ENCODE peak calls at places on chromosomes 16 and 17, in eight cellular contexts. One of them, this sample, is unnamed.
A peak's percentile ranks its signal among the peaks of the same experiment; 100 is the strongest.

GRCh38 chr17:79842136-79842655 is 3.0 kb upstream of the CBX4 start:
- DNase-seq in hepatocyte: no peak
- DNase-seq in OCI-LY7: no peak
- DNase-seq in HCT116: no peak
- DNase-seq in SK-N-SH: no peak
- DNase-seq in PC-3: no peak
- DNase-seq in neural progenitor cell: peak; percentile 41
- DNase-seq in GM23338: peak; percentile 59
- DNase-seq in this sample: no peak

GRCh38 chr17:3835410-3836229 is 10.4 kb downstream of the NCBP3 start:
- DNase-seq in PC-3: no peak
- DNase-seq in GM23338: no peak
- DNase-seq in neural progenitor cell: no peak
- DNase-seq in HCT116: no peak
- DNase-seq in OCI-LY7: no peak
- DNase-seq in hepatocyte: no peak
- DNase-seq in SK-N-SH: no peak
- DNase-seq in this sample: no peak

GRCh38 chr16:27720731-27721547 is 171.0 kb downstream of the KATNIP start:
- DNase-seq in GM23338: no peak
- DNase-seq in HCT116: no peak
- DNase-seq in neural progenitor cell: peak; percentile 38
- DNase-seq in OCI-LY7: no peak
- DNase-seq in SK-N-SH: no peak
- DNase-seq in PC-3: no peak
- DNase-seq in hepatocyte: no peak
- DNase-seq in this sample: no peak

GRCh38 chr16:57635266-57636097 is 7.1 kb downstream of the ADGRG1 start:
- DNase-seq in GM23338: no peak
- DNase-seq in OCI-LY7: no peak
- DNase-seq in hepatocyte: peak; percentile 85
- DNase-seq in PC-3: no peak
- DNase-seq in HCT116: no peak
- DNase-seq in neural progenitor cell: no peak
- DNase-seq in SK-N-SH: no peak
- DNase-seq in this sample: no peak

GRCh38 chr16:25060920-25061319 is 45.8 kb upstream of the ARHGAP17 start:
- DNase-seq in GM23338: no peak
- DNase-seq in neural progenitor cell: no peak
- DNase-seq in hepatocyte: peak; percentile 49
- DNase-seq in OCI-LY7: peak; percentile 85
- DNase-seq in PC-3: no peak
- DNase-seq in HCT116: no peak
- DNase-seq in SK-N-SH: no peak
- DNase-seq in this sample: no peak

GRCh38 chr16:894841-895240 is 75.9 kb downstream of the LMF1 start:
- DNase-seq in neural progenitor cell: no peak
- DNase-seq in SK-N-SH: peak; percentile 59
- DNase-seq in PC-3: no peak
- DNase-seq in hepatocyte: no peak
- DNase-seq in OCI-LY7: no peak
- DNase-seq in HCT116: no peak
- DNase-seq in GM23338: peak; percentile 61
- DNase-seq in this sample: no peak

GRCh38 chr16:70713342-70713741 is 27.5 kb upstream of the MTSS2 start:
- DNase-seq in OCI-LY7: no peak
- DNase-seq in neural progenitor cell: no peak
- DNase-seq in SK-N-SH: no peak
- DNase-seq in GM23338: no peak
- DNase-seq in PC-3: no peak
- DNase-seq in hepatocyte: no peak
- DNase-seq in HCT116: no peak
- DNase-seq in this sample: no peak

GRCh38 chr16:69563605-69564580 is 1.9 kb upstream of the NFAT5 start:
- DNase-seq in hepatocyte: peak; percentile 13
- DNase-seq in neural progenitor cell: peak; percentile 92
- DNase-seq in GM23338: peak; percentile 83
- DNase-seq in OCI-LY7: peak; percentile 71
- DNase-seq in SK-N-SH: no peak
- DNase-seq in PC-3: peak; percentile 15
- DNase-seq in HCT116: no peak
- DNase-seq in this sample: peak; percentile 54

GRCh38 chr17:17723354-17724261 is 42.4 kb downstream of the RAI1 start:
- DNase-seq in PC-3: no peak
- DNase-seq in SK-N-SH: peak; percentile 87
- DNase-seq in neural progenitor cell: peak; percentile 77
- DNase-seq in GM23338: peak; percentile 71
- DNase-seq in HCT116: no peak
- DNase-seq in OCI-LY7: no peak
- DNase-seq in hepatocyte: peak; percentile 85
- DNase-seq in this sample: no peak

GRCh38 chr16:10609410-10609774 is 29.0 kb upstream of the EMP2 start:
- DNase-seq in hepatocyte: no peak
- DNase-seq in SK-N-SH: no peak
- DNase-seq in neural progenitor cell: no peak
- DNase-seq in HCT116: no peak
- DNase-seq in GM23338: no peak
- DNase-seq in PC-3: peak; percentile 6
- DNase-seq in OCI-LY7: no peak
- DNase-seq in this sample: no peak
- TF ChIP-seq CTCF in hepatocyte: no peak
- TF ChIP-seq CTCF in SK-N-SH: no peak
- TF ChIP-seq CTCF in neural progenitor cell: no peak
- TF ChIP-seq CTCF in HCT116: no peak
- TF ChIP-seq CTCF in GM23338: no peak
- TF ChIP-seq CTCF in PC-3: no peak
- TF ChIP-seq CTCF in OCI-LY7: no peak
- TF ChIP-seq CTCF in this sample: no peak

GRCh38 chr16:29977063-29977462 is 3.4 kb downstream of the TAOK2 start:
- DNase-seq in PC-3: no peak
- DNase-seq in hepatocyte: no peak
- DNase-seq in OCI-LY7: no peak
- DNase-seq in SK-N-SH: peak; percentile 3
- DNase-seq in neural progenitor cell: no peak
- DNase-seq in HCT116: no peak
- DNase-seq in GM23338: no peak
- DNase-seq in this sample: no peak
- H3K4me3 ChIP-seq in PC-3: peak overlapping the region; percentile 98
- H3K4me3 ChIP-seq in hepatocyte: no peak overlapping the region
- H3K4me3 ChIP-seq in OCI-LY7: peak overlapping the region; percentile 99
- H3K4me3 ChIP-seq in SK-N-SH: no peak overlapping the region
- H3K4me3 ChIP-seq in neural progenitor cell: no peak overlapping the region
- H3K4me3 ChIP-seq in HCT116: no peak overlapping the region
- H3K4me3 ChIP-seq in GM23338: peak overlapping the region; percentile 98
- H3K4me3 ChIP-seq in this sample: no peak overlapping the region

DNA sequence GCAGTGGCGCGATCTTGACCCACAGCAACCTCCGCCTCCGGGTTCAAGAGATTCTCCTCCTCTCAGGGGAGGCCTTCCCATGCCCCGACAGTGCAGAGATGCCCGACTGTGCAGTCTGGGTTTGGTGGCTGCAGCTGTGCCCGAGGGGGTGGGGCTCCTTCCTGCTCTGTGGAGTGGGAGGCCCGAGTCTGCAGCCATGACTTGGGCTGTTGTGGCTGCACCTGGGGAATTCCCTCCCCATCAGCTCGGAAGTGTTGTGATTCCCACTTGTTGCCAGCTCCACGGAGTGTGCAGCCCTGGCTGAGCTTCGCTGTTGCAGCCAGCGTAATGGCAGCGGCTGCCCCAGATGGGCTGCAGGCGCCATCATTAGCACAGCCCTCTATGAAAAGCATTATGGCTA is 66.4 kb upstream of the SMIM36 start:
- DNase-seq in PC-3: no peak
- DNase-seq in hepatocyte: no peak
- DNase-seq in SK-N-SH: no peak
- DNase-seq in neural progenitor cell: no peak
- DNase-seq in HCT116: no peak
- DNase-seq in OCI-LY7: no peak
- DNase-seq in GM23338: no peak
- DNase-seq in this sample: peak; percentile 40
- TF ChIP-seq EZH2phosphoT487 in PC-3: no peak
- TF ChIP-seq EZH2phosphoT487 in hepatocyte: no peak
- TF ChIP-seq EZH2phosphoT487 in SK-N-SH: no peak
- TF ChIP-seq EZH2phosphoT487 in neural progenitor cell: no peak
- TF ChIP-seq EZH2phosphoT487 in HCT116: no peak
- TF ChIP-seq EZH2phosphoT487 in OCI-LY7: no peak
- TF ChIP-seq EZH2phosphoT487 in GM23338: no peak
- TF ChIP-seq EZH2phosphoT487 in this sample: no peak

GRCh38 chr16:84115919-84116719 is 623 bp downstream of the MBTPS1 start:
- DNase-seq in PC-3: peak; percentile 27
- DNase-seq in GM23338: no peak
- DNase-seq in OCI-LY7: peak; percentile 72
- DNase-seq in hepatocyte: no peak
- DNase-seq in neural progenitor cell: no peak
- DNase-seq in HCT116: no peak
- DNase-seq in SK-N-SH: no peak
- DNase-seq in this sample: peak; percentile 38
- TF ChIP-seq CTCF in PC-3: no peak
- TF ChIP-seq CTCF in GM23338: peak; percentile 18
- TF ChIP-seq CTCF in OCI-LY7: peak; percentile 49
- TF ChIP-seq CTCF in hepatocyte: peak; percentile 29
- TF ChIP-seq CTCF in neural progenitor cell: peak; percentile 60
- TF ChIP-seq CTCF in HCT116: peak; percentile 40
- TF ChIP-seq CTCF in SK-N-SH: no peak
- TF ChIP-seq CTCF in this sample: no peak

GRCh38 chr17:7440113-7440822 is 956 bp downstream of the FGF11 start:
- DNase-seq in neural progenitor cell: peak; percentile 73
- DNase-seq in PC-3: peak; percentile 28
- DNase-seq in SK-N-SH: peak; percentile 93
- DNase-seq in HCT116: no peak
- DNase-seq in hepatocyte: peak; percentile 78
- DNase-seq in OCI-LY7: peak; percentile 58
- DNase-seq in GM23338: peak; percentile 79
- DNase-seq in this sample: no peak
- H3K4me3 ChIP-seq in neural progenitor cell: peak overlapping the region; percentile 74
- H3K4me3 ChIP-seq in PC-3: peak overlapping the region; percentile 74
- H3K4me3 ChIP-seq in SK-N-SH: peak overlapping the region; percentile 67
- H3K4me3 ChIP-seq in HCT116: no peak overlapping the region
- H3K4me3 ChIP-seq in hepatocyte: peak overlapping the region; percentile 75
- H3K4me3 ChIP-seq in OCI-LY7: peak overlapping the region; percentile 63
- H3K4me3 ChIP-seq in GM23338: peak overlapping the region; percentile 98
- H3K4me3 ChIP-seq in this sample: no peak overlapping the region

DNA sequence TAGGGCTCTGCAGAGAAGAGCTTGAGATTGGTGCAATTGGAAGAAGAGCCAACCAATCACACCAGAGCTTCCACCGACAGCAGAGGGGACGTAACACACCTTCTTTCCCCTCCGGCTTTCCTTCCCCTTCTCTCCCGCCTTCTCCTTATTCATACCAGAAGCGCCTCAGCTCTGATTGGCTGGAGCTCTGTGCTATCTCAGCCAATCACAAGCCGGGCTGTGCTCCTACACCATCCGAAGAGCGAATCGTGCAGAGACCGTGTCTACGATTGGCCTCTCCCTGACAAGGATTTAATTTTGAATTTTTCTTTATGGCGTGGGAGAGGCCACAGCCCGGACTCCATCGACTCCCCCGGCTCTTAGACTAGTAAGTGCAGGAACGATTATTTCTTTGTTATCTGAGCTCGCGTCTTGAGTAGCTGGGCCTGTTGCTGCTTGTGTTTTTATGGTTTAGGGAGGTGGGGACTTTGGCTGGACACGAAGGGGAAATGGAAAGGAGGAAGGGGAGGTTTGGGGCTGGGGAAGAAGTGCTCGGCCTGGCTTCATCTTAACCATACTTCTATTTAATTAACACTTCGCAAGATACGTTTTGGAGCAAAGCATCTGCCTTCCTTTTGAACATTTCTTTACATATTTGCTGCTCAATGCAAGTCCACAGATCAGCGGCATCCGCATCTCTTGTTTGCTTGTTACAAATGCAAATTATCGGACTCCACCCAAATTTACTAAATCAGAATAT is at the start of gene PRR11:
- DNase-seq in hepatocyte: peak; percentile 99
- DNase-seq in HCT116: peak; percentile 100
- DNase-seq in OCI-LY7: peak; percentile 99
- DNase-seq in PC-3: no peak
- DNase-seq in neural progenitor cell: peak; percentile 99
- DNase-seq in SK-N-SH: peak; percentile 90
- DNase-seq in GM23338: peak; percentile 99
- DNase-seq in this sample: peak; percentile 99
- TF ChIP-seq EZH2phosphoT487 in hepatocyte: no peak
- TF ChIP-seq EZH2phosphoT487 in HCT116: no peak
- TF ChIP-seq EZH2phosphoT487 in OCI-LY7: no peak
- TF ChIP-seq EZH2phosphoT487 in PC-3: no peak
- TF ChIP-seq EZH2phosphoT487 in neural progenitor cell: no peak
- TF ChIP-seq EZH2phosphoT487 in SK-N-SH: no peak
- TF ChIP-seq EZH2phosphoT487 in GM23338: no peak
- TF ChIP-seq EZH2phosphoT487 in this sample: no peak

DNA sequence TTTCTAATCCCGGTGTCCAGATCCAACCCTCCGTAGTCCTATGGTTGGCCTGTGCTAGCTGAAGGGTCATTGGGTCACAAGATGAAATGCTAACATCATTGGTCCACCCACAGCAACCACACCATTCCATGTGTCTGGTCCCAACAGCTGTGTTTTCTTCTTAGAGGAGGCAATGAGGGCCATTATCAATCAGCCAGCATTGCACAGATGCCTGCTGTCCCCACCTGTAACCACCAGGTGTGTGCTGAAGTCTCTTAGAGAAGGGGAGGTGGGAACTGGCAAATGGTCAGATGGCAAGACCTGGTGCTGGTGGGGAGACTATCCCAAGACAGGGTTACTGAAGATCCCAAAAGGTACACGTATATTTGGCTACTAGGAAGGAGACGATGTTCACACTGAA is 37.4 kb downstream of the HIC1 start:
- DNase-seq in SK-N-SH: no peak
- DNase-seq in HCT116: no peak
- DNase-seq in GM23338: peak; percentile 57
- DNase-seq in hepatocyte: no peak
- DNase-seq in OCI-LY7: no peak
- DNase-seq in PC-3: no peak
- DNase-seq in neural progenitor cell: no peak
- DNase-seq in this sample: no peak
- TF ChIP-seq CTCF in SK-N-SH: no peak
- TF ChIP-seq CTCF in HCT116: peak; percentile 13
- TF ChIP-seq CTCF in GM23338: no peak
- TF ChIP-seq CTCF in hepatocyte: no peak
- TF ChIP-seq CTCF in OCI-LY7: no peak
- TF ChIP-seq CTCF in PC-3: no peak
- TF ChIP-seq CTCF in neural progenitor cell: no peak
- TF ChIP-seq CTCF in this sample: no peak

GRCh38 chr16:85735225-85735722 is 15.6 kb downstream of the C16orf74 start:
- DNase-seq in OCI-LY7: peak; percentile 88
- DNase-seq in HCT116: no peak
- DNase-seq in SK-N-SH: no peak
- DNase-seq in hepatocyte: no peak
- DNase-seq in GM23338: no peak
- DNase-seq in PC-3: no peak
- DNase-seq in neural progenitor cell: no peak
- DNase-seq in this sample: no peak
- H3K4me3 ChIP-seq in OCI-LY7: peak overlapping the region; percentile 20
- H3K4me3 ChIP-seq in HCT116: no peak overlapping the region
- H3K4me3 ChIP-seq in SK-N-SH: no peak overlapping the region
- H3K4me3 ChIP-seq in hepatocyte: no peak overlapping the region
- H3K4me3 ChIP-seq in GM23338: no peak overlapping the region
- H3K4me3 ChIP-seq in PC-3: no peak overlapping the region
- H3K4me3 ChIP-seq in neural progenitor cell: no peak overlapping the region
- H3K4me3 ChIP-seq in this sample: no peak overlapping the region

This sample was measured in MM.1S.